ENCODE peak calls at places on chromosomes 7 and 10, in six cellular contexts. G is A549, I is H1, H is WTC11, V is K562, X is HCT116. D is an unnamed sample.
A peak's percentile ranks its signal among the peaks of the same experiment; 100 is the strongest.

GRCh38 chr7:158030071-158030470 is 557.6 kb downstream of the PTPRN2 start:
- DNase-seq in G (no peak), V (no peak), I (no peak), H (no peak), X (no peak), D (no peak)

GRCh38 chr7:100604078-100604975 is 2.2 kb downstream of the PCOLCE start:
- DNase-seq in V (peak; percentile 96), H (peak; percentile 90), I (peak; percentile 92), X (no peak), G (peak; percentile 90), D (peak; percentile 94)

GRCh38 chr7:111845853-111846252 is 283.6 kb upstream of the IMMP2L start:
- DNase-seq in I (no peak), V (no peak), G (no peak), H (no peak), X (no peak), D (no peak)

GRCh38 chr10:83723080-83723479 is 416.2 kb upstream of the GHITM start:
- DNase-seq in V (no peak), X (no peak), G (no peak), I (no peak), H (no peak), D (no peak)

GRCh38 chr7:143415696-143416095 is 7.0 kb upstream of the EPHA1 start:
- DNase-seq in I (no peak), H (no peak), G (no peak), X (no peak), V (no peak), D (no peak)

GRCh38 chr10:6602021-6602699 is 22.1 kb upstream of the PRKCQ start:
- DNase-seq in V (no peak), G (no peak), X (no peak), H (no peak), I (no peak), D (no peak)

GRCh38 chr7:122100021-122100420 is 44.0 kb downstream of the AASS start:
- DNase-seq in H (no peak), I (no peak), V (no peak), G (no peak), X (no peak), D (no peak)

GRCh38 chr7:1158203-1159126 is 1.5 kb downstream of the ZFAND2A start:
- DNase-seq in H (no peak), I (no peak), V (no peak), X (no peak), G (no peak), D (no peak)

GRCh38 chr7:75993689-75994387 is 557 bp downstream of the TMEM120A start:
- DNase-seq in H (peak; percentile 61), I (peak; percentile 85), G (peak; percentile 87), V (peak; percentile 81), X (no peak), D (peak; percentile 64)

GRCh38 chr10:27207350-27207749 is 33.2 kb downstream of the ACBD5 start:
- DNase-seq in X (no peak), G (no peak), I (no peak), H (no peak), V (no peak), D (no peak)

GRCh38 chr7:142383826-142384507 is 126.1 kb upstream of the PRSS58 start:
- DNase-seq in X (no peak), H (no peak), G (no peak), I (no peak), V (no peak), D (peak; percentile 87)

DNA sequence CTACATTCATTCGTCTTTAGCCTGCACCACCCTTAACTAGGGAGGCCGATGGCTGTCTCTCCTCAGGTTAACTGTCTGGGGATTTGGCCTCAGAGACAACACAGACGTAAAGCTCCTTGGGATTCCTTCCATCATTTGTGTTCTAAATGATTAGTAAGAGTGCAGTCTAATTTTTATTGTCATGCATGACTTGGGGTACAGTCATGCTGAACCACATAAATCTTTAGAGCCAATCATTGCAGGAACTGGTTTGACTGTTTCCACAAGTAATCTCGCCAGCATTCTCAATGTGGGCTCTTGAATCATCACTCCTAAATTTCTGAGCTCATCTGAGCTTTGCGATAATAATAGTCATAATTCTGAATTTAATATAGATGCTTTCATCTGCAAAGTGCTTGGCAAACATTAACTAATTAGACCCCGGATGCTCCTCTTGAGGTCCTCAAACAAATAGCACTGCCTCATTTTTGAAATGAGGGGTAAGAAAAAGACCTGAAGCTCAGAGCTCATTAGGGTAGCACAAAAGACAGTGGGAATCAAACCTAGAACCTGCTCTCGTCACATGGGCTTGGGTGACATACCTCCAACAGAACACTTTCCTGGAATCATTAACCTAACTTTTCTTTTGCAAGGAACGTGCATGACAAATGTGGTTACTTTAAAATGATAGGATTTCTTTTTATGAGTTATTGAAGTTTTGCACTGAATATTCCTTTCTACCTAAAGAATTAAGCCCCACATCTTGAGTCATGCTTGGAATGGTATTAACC is 118.8 kb upstream of the NRP1 start:
- DNase-seq in I (no peak), G (no peak), V (no peak), H (no peak), X (no peak), D (no peak)
- TF ChIP-seq MAX in I (no peak), G (no peak), V (no peak), H (no peak), X (no peak), D (no peak)

GRCh38 chr7:17009007-17009719 is 127.4 kb upstream of the AGR3 start:
- DNase-seq in X (peak; percentile 27), H (no peak), G (no peak), I (no peak), V (no peak), D (peak; percentile 69)
- TF ChIP-seq MAX in X (no peak), H (no peak), G (no peak), I (no peak), V (no peak), D (no peak)

GRCh38 chr10:71302874-71303568 is 16.0 kb upstream of the SLC29A3 start:
- DNase-seq in I (no peak), X (peak; percentile 43), H (no peak), G (peak; percentile 73), V (peak; percentile 67), D (peak; percentile 82)
- TF ChIP-seq MAX in I (no peak), X (no peak), H (no peak), G (no peak), V (no peak), D (peak; percentile 28)

DNA sequence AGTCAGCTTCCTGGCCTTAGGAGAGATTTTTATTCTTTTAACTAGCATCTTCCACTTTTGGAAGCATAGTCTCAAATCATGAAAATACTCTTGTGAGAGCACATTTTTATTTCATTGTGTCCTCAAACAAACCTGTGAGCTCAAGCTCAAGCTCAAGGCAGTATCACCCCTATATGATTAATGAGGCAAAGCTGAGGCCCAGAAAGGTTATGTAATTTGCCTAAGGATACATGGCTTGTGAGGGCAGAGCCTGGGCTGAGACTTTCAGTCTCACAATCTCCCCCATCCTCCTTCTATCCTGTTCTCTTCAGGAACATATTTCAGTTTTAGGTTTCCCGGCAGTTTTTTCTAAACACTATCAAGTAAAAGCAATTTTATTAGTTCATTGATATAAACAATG is 359.5 kb downstream of the PTEN start:
- DNase-seq in I (no peak), V (no peak), G (no peak), X (no peak), H (no peak), D (no peak)
- TF ChIP-seq MAX in I (no peak), V (no peak), G (no peak), X (no peak), H (no peak), D (no peak)

DNA sequence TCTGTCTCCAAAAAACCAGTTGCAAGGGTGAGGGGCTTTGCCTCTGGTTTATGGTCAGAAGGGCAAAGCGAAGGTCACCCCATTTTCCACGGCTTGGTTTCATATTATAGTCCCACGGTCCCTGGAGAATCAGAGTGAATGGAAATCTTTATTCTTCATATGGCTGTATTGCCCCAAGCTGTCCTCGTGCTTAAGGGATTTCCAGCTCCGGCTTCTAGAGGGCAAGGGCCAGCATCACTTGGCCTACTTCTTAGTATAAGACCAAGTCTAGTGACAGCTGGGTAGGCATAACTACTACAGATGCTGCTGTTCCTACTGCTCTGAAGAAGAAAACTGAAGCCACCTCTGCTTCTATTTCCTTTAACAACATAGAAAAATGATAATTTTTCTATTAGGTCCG is 63.2 kb downstream of the PARP12 start:
- DNase-seq in H (no peak), X (no peak), I (no peak), G (no peak), V (no peak), D (no peak)
- TF ChIP-seq MAX in H (no peak), X (no peak), I (no peak), G (no peak), V (no peak), D (no peak)

GRCh38 chr10:50540069-50540825 is 83.5 kb downstream of the SGMS1 start:
- DNase-seq in I (no peak), G (no peak), V (no peak), H (no peak), X (no peak), D (peak; percentile 30)

GRCh38 chr10:50536617-50537252 is 87.0 kb downstream of the SGMS1 start:
- DNase-seq in H (no peak), I (no peak), X (no peak), G (no peak), V (no peak), D (no peak)

GRCh38 chr10:50540826-50541122 is 83.0 kb downstream of the SGMS1 start:
- DNase-seq in X (no peak), H (no peak), V (no peak), I (no peak), G (no peak), D (no peak)

GRCh38 chr10:50541317-50541716 is 82.4 kb downstream of the SGMS1 start:
- DNase-seq in V (no peak), H (no peak), X (no peak), G (no peak), I (no peak), D (no peak)

DNA sequence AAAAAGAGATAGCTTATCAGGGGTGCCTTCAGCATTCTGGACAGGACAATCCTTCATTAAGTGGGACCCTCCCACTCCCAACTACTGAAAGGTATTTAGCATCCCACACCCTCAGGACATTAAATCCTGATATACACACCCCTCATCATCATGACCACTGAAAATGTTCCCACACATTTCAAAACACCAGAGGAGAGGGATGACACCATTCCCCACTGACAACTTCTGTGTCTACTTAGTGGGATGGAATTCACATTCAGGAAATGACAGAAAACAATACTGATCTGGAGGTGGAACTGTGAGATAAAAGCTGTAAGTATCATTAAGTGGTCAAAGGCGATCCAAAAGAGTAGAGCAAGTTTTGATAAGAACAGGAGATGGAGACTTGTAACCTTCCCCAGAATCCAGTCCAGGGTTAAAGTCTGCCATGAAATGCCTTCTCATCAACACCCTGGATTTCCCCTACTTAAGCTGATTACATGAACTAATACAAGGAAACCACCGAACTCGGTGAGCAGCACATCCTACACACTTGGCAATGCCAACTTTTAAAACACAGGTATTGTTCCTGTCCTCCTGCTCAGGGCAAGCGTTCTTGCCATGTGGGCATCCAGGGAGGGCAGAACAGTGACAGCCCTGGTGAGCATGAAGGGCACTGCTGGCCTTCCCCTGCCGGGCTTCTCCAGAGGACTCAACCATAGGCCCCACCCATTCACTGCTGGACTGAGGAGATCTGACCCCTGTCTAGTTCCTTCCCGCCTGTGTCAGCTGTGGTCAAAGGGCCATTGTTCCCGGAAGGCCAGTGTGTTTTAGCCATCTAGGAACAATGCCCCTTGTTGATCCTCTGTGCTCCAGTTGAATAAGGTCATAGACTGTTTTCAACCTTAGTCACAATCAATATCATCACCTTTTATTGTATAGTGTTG is 85.0 kb downstream of the SGMS1 start:
- DNase-seq in X (peak; percentile 27), G (no peak), H (no peak), V (peak; percentile 49), I (no peak), D (no peak)
- TF ChIP-seq MAX in X (no peak), G (no peak), H (no peak), V (peak; percentile 19), I (no peak), D (no peak)